ENCODE peak calls at places on chromosomes 13 and 19, in eight cellular contexts. One of them, this sample, is unnamed.

GRCh38 chr19:41895745-41896580 is 13.0 kb downstream of the ARHGEF1 start:
- DNase-seq in right atrium auricular region: no peak
- DNase-seq in BJ: no peak
- DNase-seq in cardiac fibroblast: no peak
- DNase-seq in tibial artery: no peak
- DNase-seq in fibroblast of pulmonary artery: no peak
- DNase-seq in K562: no peak
- DNase-seq in fibroblast of mammary gland: no peak
- DNase-seq in this sample: no peak

GRCh38 chr19:57314146-57314545 is 6.1 kb upstream of the ZNF543 start:
- DNase-seq in right atrium auricular region: no peak
- DNase-seq in BJ: no peak
- DNase-seq in cardiac fibroblast: no peak
- DNase-seq in tibial artery: no peak
- DNase-seq in fibroblast of pulmonary artery: no peak
- DNase-seq in K562: no peak
- DNase-seq in fibroblast of mammary gland: no peak
- DNase-seq in this sample: no peak

GRCh38 chr13:33307820-33308219 is 22.3 kb upstream of the STARD13 start:
- DNase-seq in right atrium auricular region: no peak
- DNase-seq in BJ: no peak
- DNase-seq in cardiac fibroblast: no peak
- DNase-seq in tibial artery: no peak
- DNase-seq in fibroblast of pulmonary artery: peak; percentile 53
- DNase-seq in K562: no peak
- DNase-seq in fibroblast of mammary gland: peak; percentile 44
- DNase-seq in this sample: no peak

GRCh38 chr13:27355894-27356293 is 68.5 kb upstream of the GTF3A start:
- DNase-seq in right atrium auricular region: no peak
- DNase-seq in BJ: no peak
- DNase-seq in cardiac fibroblast: no peak
- DNase-seq in tibial artery: no peak
- DNase-seq in fibroblast of pulmonary artery: no peak
- DNase-seq in K562: no peak
- DNase-seq in fibroblast of mammary gland: no peak
- DNase-seq in this sample: no peak

GRCh38 chr19:33157906-33158305 is 26.0 kb downstream of the WDR88 start:
- DNase-seq in right atrium auricular region: no peak
- DNase-seq in BJ: no peak
- DNase-seq in cardiac fibroblast: no peak
- DNase-seq in tibial artery: no peak
- DNase-seq in fibroblast of pulmonary artery: no peak
- DNase-seq in K562: no peak
- DNase-seq in fibroblast of mammary gland: no peak
- DNase-seq in this sample: no peak

GRCh38 chr19:47187023-47187655 is 43.9 kb downstream of the BBC3 start:
- DNase-seq in right atrium auricular region: no peak
- DNase-seq in BJ: no peak
- DNase-seq in cardiac fibroblast: no peak
- DNase-seq in tibial artery: no peak
- DNase-seq in fibroblast of pulmonary artery: no peak
- DNase-seq in K562: no peak
- DNase-seq in fibroblast of mammary gland: no peak
- DNase-seq in this sample: no peak

GRCh38 chr19:18098891-18099622 is 1.5 kb downstream of the MAST3 start:
- DNase-seq in right atrium auricular region: no peak
- DNase-seq in BJ: no peak
- DNase-seq in cardiac fibroblast: no peak
- DNase-seq in tibial artery: peak; percentile 75
- DNase-seq in fibroblast of pulmonary artery: no peak
- DNase-seq in K562: peak; percentile 71
- DNase-seq in fibroblast of mammary gland: no peak
- DNase-seq in this sample: no peak

GRCh38 chr19:53503126-53503525 is 34.8 kb upstream of the ZNF331 start:
- DNase-seq in right atrium auricular region: no peak
- DNase-seq in BJ: no peak
- DNase-seq in cardiac fibroblast: no peak
- DNase-seq in tibial artery: no peak
- DNase-seq in fibroblast of pulmonary artery: no peak
- DNase-seq in K562: no peak
- DNase-seq in fibroblast of mammary gland: no peak
- DNase-seq in this sample: no peak

GRCh38 chr13:105543742-105544141 is 991.7 kb downstream of the EFNB2 start:
- DNase-seq in right atrium auricular region: no peak
- DNase-seq in BJ: no peak
- DNase-seq in cardiac fibroblast: no peak
- DNase-seq in tibial artery: no peak
- DNase-seq in fibroblast of pulmonary artery: no peak
- DNase-seq in K562: no peak
- DNase-seq in fibroblast of mammary gland: no peak
- DNase-seq in this sample: peak; percentile 32

GRCh38 chr13:25232937-25233515 is 54.3 kb downstream of the MTMR6 start:
- DNase-seq in right atrium auricular region: no peak
- DNase-seq in BJ: no peak
- DNase-seq in cardiac fibroblast: peak; percentile 57
- DNase-seq in tibial artery: no peak
- DNase-seq in fibroblast of pulmonary artery: peak; percentile 57
- DNase-seq in K562: peak; percentile 18
- DNase-seq in fibroblast of mammary gland: peak; percentile 47
- DNase-seq in this sample: peak; percentile 43

GRCh38 chr13:49297338-49297737 is 49.6 kb downstream of the CDADC1 start:
- DNase-seq in right atrium auricular region: no peak
- DNase-seq in BJ: no peak
- DNase-seq in cardiac fibroblast: no peak
- DNase-seq in tibial artery: no peak
- DNase-seq in fibroblast of pulmonary artery: no peak
- DNase-seq in K562: no peak
- DNase-seq in fibroblast of mammary gland: no peak
- DNase-seq in this sample: no peak

GRCh38 chr13:94345374-94346195 is 133.9 kb downstream of the DCT start:
- DNase-seq in right atrium auricular region: no peak
- DNase-seq in BJ: no peak
- DNase-seq in cardiac fibroblast: peak; percentile 70
- DNase-seq in tibial artery: no peak
- DNase-seq in fibroblast of pulmonary artery: peak; percentile 70
- DNase-seq in K562: no peak
- DNase-seq in fibroblast of mammary gland: peak; percentile 56
- DNase-seq in this sample: peak; percentile 86
- TF ChIP-seq CTCF in right atrium auricular region: no peak
- TF ChIP-seq CTCF in BJ: no peak
- TF ChIP-seq CTCF in cardiac fibroblast: peak; percentile 24
- TF ChIP-seq CTCF in tibial artery: no peak
- TF ChIP-seq CTCF in fibroblast of pulmonary artery: peak; percentile 21
- TF ChIP-seq CTCF in K562: no peak
- TF ChIP-seq CTCF in fibroblast of mammary gland: no peak
- TF ChIP-seq CTCF in this sample: peak; percentile 52

DNA sequence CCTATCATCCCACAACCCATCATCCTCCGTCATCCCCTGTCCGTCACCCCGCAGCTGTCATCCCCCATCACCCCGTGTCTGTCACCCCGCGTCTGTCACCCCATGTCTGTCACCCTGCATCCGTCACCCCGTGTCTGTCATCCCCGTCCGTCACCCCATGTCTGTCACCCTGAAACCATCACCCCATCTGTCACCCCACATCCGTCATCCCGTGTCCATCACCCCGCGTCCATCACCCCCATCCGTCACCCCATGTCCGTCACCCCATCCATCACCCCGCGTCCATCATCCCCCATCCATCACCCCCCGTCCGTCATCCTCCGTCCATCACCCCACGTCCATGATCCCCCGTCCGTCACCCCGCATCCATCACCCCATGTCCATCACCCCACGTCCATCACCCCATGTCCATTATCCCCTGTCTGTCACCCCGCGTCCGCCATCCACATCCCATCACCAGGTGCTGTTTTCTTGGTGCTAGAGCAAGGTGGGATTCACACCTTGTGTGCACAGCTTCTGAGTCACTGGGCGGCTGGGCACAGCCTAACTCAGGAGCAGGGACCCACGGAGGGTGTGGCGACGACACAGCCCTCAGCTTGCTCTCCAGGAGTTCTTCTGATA is 24.2 kb downstream of the RASA3 start:
- DNase-seq in right atrium auricular region: peak; percentile 46
- DNase-seq in BJ: no peak
- DNase-seq in cardiac fibroblast: no peak
- DNase-seq in tibial artery: peak; percentile 48
- DNase-seq in fibroblast of pulmonary artery: no peak
- DNase-seq in K562: no peak
- DNase-seq in fibroblast of mammary gland: no peak
- DNase-seq in this sample: no peak
- H3K4me3 ChIP-seq in right atrium auricular region: no peak overlapping the region
- H3K4me3 ChIP-seq in BJ: no peak overlapping the region
- H3K4me3 ChIP-seq in cardiac fibroblast: no peak overlapping the region
- H3K4me3 ChIP-seq in tibial artery: no peak overlapping the region
- H3K4me3 ChIP-seq in fibroblast of pulmonary artery: no peak overlapping the region
- H3K4me3 ChIP-seq in K562: no peak overlapping the region
- H3K4me3 ChIP-seq in fibroblast of mammary gland: no peak overlapping the region
- H3K4me3 ChIP-seq in this sample: no peak overlapping the region

DNA sequence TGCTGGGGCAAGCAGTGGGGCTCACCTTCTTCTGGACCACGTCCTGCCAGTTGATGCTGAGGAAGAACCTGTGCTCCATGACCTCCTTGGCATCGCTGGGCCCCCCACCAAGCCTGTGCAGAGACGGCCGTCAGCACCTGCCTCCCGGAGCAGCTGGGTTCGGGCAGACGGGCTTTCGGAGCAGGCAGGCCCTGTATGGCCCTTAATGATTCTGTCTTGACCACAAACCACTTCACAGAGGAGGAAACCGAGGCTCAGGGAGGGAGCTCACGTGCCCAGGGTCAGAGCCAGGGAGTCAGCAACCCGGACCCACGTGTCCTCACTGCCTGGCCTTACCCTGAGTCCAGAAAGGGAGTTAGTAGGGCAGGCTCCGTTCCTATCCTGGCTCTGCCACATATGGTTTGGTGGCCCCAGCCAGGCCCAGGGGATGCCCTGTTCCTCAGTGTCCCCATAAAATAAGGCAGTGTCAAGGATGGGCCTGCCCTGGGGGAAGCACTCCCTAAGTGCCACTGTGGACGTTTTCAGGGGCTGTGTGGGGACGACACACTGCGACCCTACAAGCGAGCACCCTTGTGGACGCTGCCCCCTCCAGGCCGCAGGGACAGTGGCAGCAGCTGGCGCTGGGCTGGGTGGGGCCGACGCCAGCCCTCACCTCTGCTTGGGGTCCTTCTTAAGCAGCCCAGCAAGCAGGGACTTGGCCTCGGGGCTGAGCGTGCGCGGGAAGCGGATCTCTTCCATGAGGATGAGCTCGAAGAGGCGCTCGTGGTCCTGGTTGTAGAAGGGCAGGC is 8.9 kb upstream of the CCNP start:
- DNase-seq in right atrium auricular region: no peak
- DNase-seq in BJ: no peak
- DNase-seq in cardiac fibroblast: no peak
- DNase-seq in tibial artery: peak; percentile 57
- DNase-seq in fibroblast of pulmonary artery: no peak
- DNase-seq in K562: peak; percentile 41
- DNase-seq in fibroblast of mammary gland: no peak
- DNase-seq in this sample: no peak
- TF ChIP-seq CTCF in right atrium auricular region: no peak
- TF ChIP-seq CTCF in BJ: peak; percentile 13
- TF ChIP-seq CTCF in cardiac fibroblast: peak; percentile 20
- TF ChIP-seq CTCF in tibial artery: no peak
- TF ChIP-seq CTCF in fibroblast of pulmonary artery: peak; percentile 13
- TF ChIP-seq CTCF in K562: peak; percentile 56
- TF ChIP-seq CTCF in fibroblast of mammary gland: no peak
- TF ChIP-seq CTCF in this sample: no peak

GRCh38 chr19:37114001-37114400 is 35.8 kb downstream of the ZNF420 start:
- DNase-seq in right atrium auricular region: no peak
- DNase-seq in BJ: no peak
- DNase-seq in cardiac fibroblast: no peak
- DNase-seq in tibial artery: no peak
- DNase-seq in fibroblast of pulmonary artery: no peak
- DNase-seq in K562: peak; percentile 37
- DNase-seq in fibroblast of mammary gland: no peak
- DNase-seq in this sample: no peak
- H3K4me3 ChIP-seq in right atrium auricular region: no peak overlapping the region
- H3K4me3 ChIP-seq in BJ: no peak overlapping the region
- H3K4me3 ChIP-seq in cardiac fibroblast: no peak overlapping the region
- H3K4me3 ChIP-seq in tibial artery: no peak overlapping the region
- H3K4me3 ChIP-seq in fibroblast of pulmonary artery: no peak overlapping the region
- H3K4me3 ChIP-seq in K562: no peak overlapping the region
- H3K4me3 ChIP-seq in fibroblast of mammary gland: no peak overlapping the region
- H3K4me3 ChIP-seq in this sample: no peak overlapping the region